ENCODE peak calls at places on chromosomes 7 and 10, in six cellular contexts. S is cardiac fibroblast; H is GM23248; Q is cardiac muscle cell; F is CD8-positive, alpha-beta memory T cell; I is fibroblast of lung. V is an unnamed sample.

GRCh38 chr10:71889388-71889987 is 38.4 kb upstream of the PSAP start:
- DNase-seq in Q (no peak), F (no peak), H (peak; percentile 23), I (no peak), S (no peak), V (no peak)

GRCh38 chr7:69517985-69518731 is 80.1 kb upstream of the AUTS2 start:
- DNase-seq in I (peak; percentile 17), H (no peak), Q (no peak), F (no peak), S (no peak), V (no peak)

GRCh38 chr7:17966706-17967105 is 26.4 kb upstream of the SNX13 start:
- DNase-seq in I (no peak), H (no peak), S (no peak), Q (no peak), F (no peak), V (no peak)

GRCh38 chr7:144821069-144821468 is 14.8 kb downstream of the TPK1 start:
- DNase-seq in H (no peak), F (no peak), I (no peak), S (no peak), Q (no peak), V (no peak)

GRCh38 chr7:81684513-81685262 is 85.2 kb downstream of the HGF start:
- DNase-seq in Q (peak; percentile 60), I (peak; percentile 100), F (no peak), S (peak; percentile 100), H (peak; percentile 100), V (no peak)

GRCh38 chr10:58178811-58179210 is 88.9 kb downstream of the IPMK start:
- DNase-seq in F (no peak), H (peak; percentile 25), I (peak; percentile 26), Q (no peak), S (peak; percentile 23), V (no peak)

GRCh38 chr10:14673189-14673947 is 101.3 kb downstream of the FAM107B start:
- DNase-seq in Q (no peak), H (peak; percentile 42), S (peak; percentile 20), I (no peak), F (no peak), V (no peak)

GRCh38 chr10:54063514-54063913 is 737.5 kb downstream of the PCDH15 start:
- DNase-seq in Q (no peak), F (no peak), H (no peak), I (no peak), S (no peak), V (no peak)

GRCh38 chr7:43083091-43083490 is 29.4 kb upstream of the HECW1 start:
- DNase-seq in F (no peak), Q (no peak), I (peak; percentile 70), S (no peak), H (peak; percentile 27), V (no peak)

GRCh38 chr7:105590793-105591192 is 9.5 kb upstream of the EFCAB10 start:
- DNase-seq in S (no peak), Q (no peak), H (no peak), F (no peak), I (no peak), V (no peak)

GRCh38 chr10:129929343-129930297 is 34.5 kb downstream of the EBF3 start:
- DNase-seq in F (no peak), I (no peak), Q (no peak), H (peak; percentile 11), S (no peak), V (no peak)

GRCh38 chr7:14270099-14270498 is 280.6 kb upstream of the ETV1 start:
- DNase-seq in F (no peak), I (no peak), S (no peak), H (peak; percentile 12), Q (no peak), V (no peak)

GRCh38 chr7:110442386-110442837 is 648.5 kb upstream of the LRRN3 start:
- DNase-seq in I (no peak), F (no peak), H (no peak), Q (peak; percentile 89), S (no peak), V (peak; percentile 39)

GRCh38 chr7:108525327-108525984 is 479 bp downstream of the PNPLA8 start:
- DNase-seq in I (peak; percentile 86), Q (peak; percentile 93), F (no peak), S (peak; percentile 93), H (peak; percentile 87), V (peak; percentile 62)

GRCh38 chr7:33874943-33875342 is 30.4 kb upstream of the BMPER start:
- DNase-seq in S (peak; percentile 93), F (no peak), I (peak; percentile 89), Q (no peak), H (peak; percentile 92), V (no peak)

GRCh38 chr10:113628607-113629153 is 35.2 kb downstream of the NRAP start:
- DNase-seq in F (no peak), I (no peak), S (no peak), H (no peak), Q (no peak), V (no peak)

GRCh38 chr7:100432621-100433275 is 3.1 kb downstream of the MEPCE start:
- DNase-seq in Q (no peak), H (no peak), S (no peak), I (no peak), F (no peak), V (no peak)

GRCh38 chr7:100433276-100433591 is 3.1 kb downstream of the PPP1R35 start:
- DNase-seq in S (no peak), Q (no peak), F (no peak), I (no peak), H (no peak), V (no peak)

GRCh38 chr7:100433592-100434296 is 2.6 kb downstream of the PPP1R35 start:
- DNase-seq in S (no peak), I (no peak), Q (no peak), H (no peak), F (no peak), V (no peak)

GRCh38 chr7:100435401-100436304 is 644 bp downstream of the PPP1R35 start:
- DNase-seq in F (peak; percentile 40), H (peak; percentile 61), S (peak; percentile 33), Q (peak; percentile 47), I (peak; percentile 33), V (no peak)

GRCh38 chr7:100434297-100435144 is 1.8 kb downstream of the PPP1R35 start:
- DNase-seq in Q (no peak), I (no peak), H (no peak), S (no peak), F (no peak), V (no peak)
- H3K4me3 ChIP-seq in Q (peak overlapping the region; percentile 75), I (peak overlapping the region; percentile 58), H (peak overlapping the region; percentile 97), S (no peak overlapping the region), F (peak overlapping the region; percentile 65), V (peak overlapping the region; percentile 81)

GRCh38 chr7:27107901-27108381 is 5.5 kb upstream of the HOXA2 start:
- DNase-seq in F (no peak), I (peak; percentile 45), Q (no peak), S (no peak), H (no peak), V (no peak)

GRCh38 chr7:27110977-27111752 is 8.7 kb upstream of the HOXA2 start:
- DNase-seq in H (peak; percentile 24), I (peak; percentile 96), F (no peak), Q (no peak), S (no peak), V (no peak)

GRCh38 chr7:27110163-27110976 is 7.9 kb upstream of the HOXA2 start:
- DNase-seq in I (peak; percentile 98), Q (no peak), F (no peak), H (no peak), S (peak; percentile 64), V (no peak)

GRCh38 chr7:27108390-27109127 is 6.1 kb upstream of the HOXA2 start:
- DNase-seq in I (peak; percentile 88), F (no peak), H (peak; percentile 17), S (no peak), Q (peak; percentile 39), V (no peak)

DNA sequence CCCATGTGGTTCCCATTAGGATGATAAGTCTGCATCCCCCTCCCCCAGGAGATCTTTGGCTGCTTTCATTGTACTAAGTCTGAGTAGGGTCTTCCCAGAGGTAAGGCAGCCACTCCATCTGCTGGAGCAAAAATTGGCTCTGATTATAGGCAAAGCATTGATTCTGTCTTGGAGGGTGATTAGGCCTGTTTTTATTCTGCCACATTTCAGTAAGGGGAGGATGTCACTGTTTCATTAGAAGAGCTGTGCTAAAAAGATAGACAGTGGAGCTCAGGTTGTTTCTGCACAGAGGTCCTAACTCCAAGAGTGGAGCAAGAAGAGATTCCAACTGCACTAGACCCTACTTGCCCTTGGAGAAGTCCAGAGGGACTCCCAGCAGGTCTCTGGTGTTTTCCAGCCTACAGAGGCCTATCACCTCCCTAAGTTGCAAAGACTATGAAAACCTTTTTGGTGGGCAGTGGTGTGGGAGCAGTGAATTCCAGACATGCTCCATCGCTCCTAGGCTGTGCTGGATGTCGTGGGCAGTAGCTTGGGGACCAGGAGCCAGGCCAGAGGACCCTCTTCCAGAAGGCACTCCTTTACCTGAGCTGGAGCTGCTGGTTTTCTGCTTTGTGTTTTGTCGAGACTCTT is 7.2 kb upstream of the HOXA2 start:
- DNase-seq in H (no peak), I (peak; percentile 22), S (no peak), F (no peak), Q (no peak), V (no peak)
- H3K4me3 ChIP-seq in H (no peak overlapping the region), I (no peak overlapping the region), S (no peak overlapping the region), F (no peak overlapping the region), Q (no peak overlapping the region), V (no peak overlapping the region)

DNA sequence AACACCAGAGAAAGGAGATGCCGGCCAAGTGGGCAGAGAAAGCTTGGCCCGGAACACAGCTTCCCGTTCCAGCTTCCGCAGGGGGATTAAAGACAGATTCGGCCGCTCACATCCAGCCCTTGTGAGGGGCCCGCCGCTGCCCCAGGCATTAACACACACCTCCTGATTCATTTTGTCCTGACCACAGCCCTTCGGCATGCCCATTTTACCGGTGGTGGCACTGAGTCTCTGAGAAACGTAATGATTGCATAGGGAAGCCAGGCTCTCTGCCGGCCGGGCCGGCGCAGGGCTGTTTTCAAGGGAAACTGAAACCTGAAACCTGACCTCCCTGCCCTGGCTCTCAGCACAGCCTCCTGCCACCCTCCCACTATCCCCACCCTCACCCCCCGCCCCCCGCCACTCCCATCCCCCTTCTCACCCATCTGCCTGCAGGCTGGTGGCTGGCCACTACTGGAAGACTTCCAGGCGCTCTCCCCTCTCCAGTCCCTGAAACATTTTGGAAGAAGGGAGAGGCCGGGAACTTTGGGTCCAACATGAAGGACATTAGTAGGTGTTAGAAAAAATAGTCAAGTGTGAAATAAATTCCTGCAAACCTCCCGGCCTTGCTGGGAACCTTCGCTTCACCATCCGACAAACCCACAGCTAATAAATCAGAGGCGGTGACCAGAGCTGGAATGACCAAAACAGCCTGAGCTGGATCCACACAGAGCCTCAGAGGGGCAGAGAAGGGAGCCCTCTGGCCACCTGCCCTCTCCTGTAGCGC is 83.5 kb upstream of the CUX1 start:
- DNase-seq in H (peak; percentile 55), S (peak; percentile 72), F (no peak), I (peak; percentile 66), Q (peak; percentile 87), V (no peak)
- H3K4me3 ChIP-seq in H (peak overlapping the region; percentile 50), S (peak overlapping the region; percentile 42), F (no peak overlapping the region), I (peak overlapping the region; percentile 16), Q (no peak overlapping the region), V (no peak overlapping the region)

DNA sequence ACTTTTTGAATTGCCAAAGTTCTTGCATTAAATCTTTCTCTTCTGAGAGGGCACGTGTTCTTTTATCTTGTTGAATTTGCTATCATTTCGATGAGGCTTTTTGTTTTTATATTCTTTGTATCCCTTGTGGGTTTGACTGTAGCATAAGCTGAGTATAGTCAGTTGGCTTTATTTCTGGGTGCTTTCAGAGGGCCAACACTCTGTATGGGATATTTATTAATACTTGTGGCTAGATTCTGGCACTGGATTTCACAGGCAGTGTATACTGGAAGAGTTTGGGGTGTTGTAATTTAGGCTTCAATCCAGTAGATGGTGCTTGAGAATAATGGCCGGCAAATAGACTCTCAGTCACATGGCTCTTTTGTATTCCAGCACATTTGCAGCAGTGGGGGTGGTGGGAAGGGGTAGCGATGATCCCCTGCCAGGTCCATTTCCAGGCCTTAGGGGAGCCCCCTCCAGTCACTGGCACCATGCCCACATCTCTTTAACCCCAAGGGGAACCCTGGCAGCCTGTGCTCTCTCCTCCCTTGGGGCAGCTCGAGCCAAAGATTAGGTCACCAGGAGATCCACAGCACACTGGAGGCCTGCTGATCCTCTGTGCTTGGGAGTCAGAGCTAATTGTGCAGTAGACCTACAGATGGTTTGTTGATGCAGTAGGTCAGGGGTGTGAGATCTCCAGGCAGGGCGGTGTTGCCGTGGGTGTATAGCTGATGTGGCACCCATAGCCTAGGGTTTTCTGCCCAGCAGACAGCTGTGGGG is 81.7 kb downstream of the PTPN20 start:
- DNase-seq in H (peak; percentile 85), I (peak; percentile 34), S (peak; percentile 71), F (no peak), Q (peak; percentile 47), V (peak; percentile 50)
- H3K4me3 ChIP-seq in H (peak overlapping the region; percentile 24), I (no peak overlapping the region), S (no peak overlapping the region), F (no peak overlapping the region), Q (no peak overlapping the region), V (no peak overlapping the region)